ENCODE peak calls at places on chromosomes 2 and 18, in eight cellular contexts. S, M, N, F, E, B, U and V are unnamed samples.

GRCh38 chr2:107414376-107414775 is 412.3 kb upstream of the RGPD4 start:
- DNase-seq in S (no peak), M (no peak), N (no peak), F (no peak), E (no peak), B (no peak), U (no peak), V (no peak)

GRCh38 chr2:75627902-75628504 is 18.6 kb upstream of the MRPL19 start:
- DNase-seq in S (peak), M (peak), N (peak), F (peak), E (no peak), B (peak), U (peak), V (peak)

GRCh38 chr18:33596178-33596854 is 18.3 kb downstream of the ASXL3 start:
- DNase-seq in S (no peak), M (no peak), N (no peak), F (no peak), E (peak), B (no peak), U (no peak), V (no peak)

GRCh38 chr18:62937065-62937464 is 221.7 kb downstream of the PHLPP1 start:
- DNase-seq in S (no peak), M (no peak), N (no peak), F (no peak), E (no peak), B (no peak), U (no peak), V (no peak)

GRCh38 chr2:209097168-209097567 is 326.7 kb upstream of the MAP2 start:
- DNase-seq in S (no peak), M (no peak), N (no peak), F (no peak), E (no peak), B (no peak), U (no peak), V (no peak)

GRCh38 chr2:201450910-201451329 is 338 bp downstream of the TRAK2 start:
- DNase-seq in S (no peak), M (no peak), N (no peak), F (no peak), E (no peak), B (no peak), U (no peak), V (no peak)

GRCh38 chr2:237184192-237184922 is 98.7 kb downstream of the COPS8 start:
- DNase-seq in S (no peak), M (no peak), N (no peak), F (no peak), E (no peak), B (no peak), U (no peak), V (no peak)

GRCh38 chr2:187138240-187138639 is 289.3 kb upstream of the ZSWIM2 start:
- DNase-seq in S (peak), M (no peak), N (no peak), F (peak), E (no peak), B (no peak), U (peak), V (no peak)

GRCh38 chr2:235070063-235070706 is 118.4 kb downstream of the SH3BP4 start:
- DNase-seq in S (no peak), M (no peak), N (no peak), F (no peak), E (no peak), B (no peak), U (no peak), V (no peak)

GRCh38 chr2:167451496-167452289 is 563.4 kb downstream of the XIRP2 start:
- DNase-seq in S (no peak), M (no peak), N (no peak), F (no peak), E (no peak), B (no peak), U (no peak), V (no peak)

GRCh38 chr2:48586433-48586832 is 31.2 kb upstream of the GTF2A1L start:
- DNase-seq in S (no peak), M (no peak), N (no peak), F (no peak), E (no peak), B (no peak), U (no peak), V (no peak)

GRCh38 chr2:120452131-120452530 is 106.2 kb downstream of the INHBB start:
- DNase-seq in S (no peak), M (peak), N (no peak), F (peak), E (no peak), B (no peak), U (no peak), V (no peak)

GRCh38 chr18:22044474-22045220 is 124.7 kb upstream of the GATA6 start:
- DNase-seq in S (peak), M (no peak), N (no peak), F (no peak), E (no peak), B (peak), U (no peak), V (no peak)

GRCh38 chr2:144519934-144520717 is at the start of gene ZEB2:
- DNase-seq in S (peak), M (no peak), N (peak), F (peak), E (no peak), B (no peak), U (peak), V (peak)

DNA sequence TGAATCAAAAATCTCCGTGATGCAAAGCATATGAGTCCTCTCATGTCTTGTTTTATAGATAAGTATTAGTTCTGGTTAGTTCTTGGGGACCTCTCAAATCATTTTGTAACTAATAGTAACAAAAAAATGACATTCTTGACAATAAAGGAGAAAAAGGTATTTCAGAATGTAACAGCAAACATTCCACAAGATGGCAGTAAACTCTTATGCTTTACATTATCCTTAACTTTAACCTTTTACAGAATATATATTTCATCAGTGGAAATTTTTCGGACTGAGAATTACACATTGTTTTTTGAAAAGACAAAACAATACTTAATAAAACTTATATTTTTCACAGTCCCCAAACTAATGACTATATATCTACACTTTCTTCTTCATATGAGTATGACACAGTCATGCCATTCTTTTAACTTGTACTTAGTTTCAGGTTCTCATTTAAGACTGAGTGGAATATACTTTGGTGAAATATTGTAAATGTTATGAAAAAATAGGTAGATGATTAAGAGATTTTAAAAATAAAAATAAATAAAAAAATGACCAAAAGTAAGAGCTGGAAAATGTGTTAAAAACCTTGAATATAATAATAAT is 142.9 kb upstream of the NXPH2 start:
- DNase-seq in S (no peak), M (no peak), N (no peak), F (no peak), E (no peak), B (no peak), U (no peak), V (no peak)
- TF ChIP-seq CTCF in S (peak), M (peak), N (peak), F (no peak), E (peak), B (no peak), U (peak), V (peak)

DNA sequence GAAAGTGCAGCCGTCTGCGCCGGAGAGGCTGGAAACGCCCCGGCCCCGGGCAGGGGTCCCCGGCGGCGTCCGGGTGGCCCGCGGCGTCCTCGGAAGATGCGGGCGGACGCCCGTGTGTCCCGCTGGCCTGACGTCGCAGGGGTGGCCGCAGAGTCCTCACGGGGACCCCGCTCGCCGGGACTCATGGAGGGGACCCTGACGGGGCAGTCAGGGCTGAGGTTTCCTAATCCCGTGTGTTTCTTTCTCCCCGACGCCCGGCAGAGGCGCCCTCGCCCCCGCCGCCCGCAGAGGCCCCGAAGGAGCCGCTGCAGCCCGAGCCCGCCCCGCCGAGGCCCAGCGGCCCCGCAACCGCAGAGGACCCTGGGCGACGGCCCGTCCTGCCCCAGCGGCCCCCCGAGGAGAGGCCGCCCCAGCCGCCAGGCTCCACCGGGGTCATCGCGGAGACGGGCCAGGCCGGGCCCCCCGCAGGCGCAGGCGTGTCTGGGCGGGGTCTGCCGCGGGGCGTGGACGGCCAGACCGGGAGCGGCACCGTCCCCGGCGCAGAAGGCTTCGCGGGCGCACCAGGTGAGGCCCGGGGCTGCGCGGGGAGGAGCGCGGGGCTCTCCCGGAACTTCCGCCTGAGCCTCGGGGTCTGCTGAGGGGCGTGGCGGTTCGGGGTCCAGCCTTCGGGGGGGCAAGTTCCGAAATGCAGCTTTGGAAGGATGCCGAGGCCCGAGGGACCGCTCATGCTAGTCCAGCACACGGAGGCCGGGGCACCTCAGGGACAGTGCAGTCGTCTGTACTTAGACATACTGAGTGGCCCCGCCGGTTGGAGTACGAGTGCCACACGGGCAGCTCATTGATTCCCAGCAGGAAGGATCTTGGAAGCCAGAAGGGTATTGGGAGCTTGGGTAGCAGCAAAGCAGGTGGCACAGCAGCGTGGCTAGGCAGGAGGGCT is 60.0 kb downstream of the EMILIN2 start:
- DNase-seq in S (peak), M (peak), N (no peak), F (peak), E (no peak), B (peak), U (peak), V (no peak)
- TF ChIP-seq CTCF in S (peak), M (peak), N (peak), F (peak), E (peak), B (no peak), U (no peak), V (peak)

DNA sequence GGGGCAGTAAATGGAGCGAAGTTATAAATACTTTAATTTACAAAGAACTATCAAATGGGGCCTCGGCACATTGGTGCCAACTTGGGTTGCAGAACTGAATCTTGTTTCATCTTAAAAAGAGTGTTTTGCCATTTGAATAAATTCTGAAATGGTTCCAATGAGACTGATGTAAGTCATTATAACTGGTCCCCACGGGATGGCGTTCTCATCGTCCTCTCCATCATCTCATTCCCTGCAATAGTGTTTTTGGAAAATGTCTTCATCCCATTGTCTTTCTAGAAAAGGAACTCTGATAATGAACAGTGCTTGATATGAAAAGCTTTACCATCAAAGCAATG is 422.0 kb upstream of the ID2 start:
- DNase-seq in S (no peak), M (no peak), N (no peak), F (no peak), E (no peak), B (no peak), U (no peak), V (no peak)
- TF ChIP-seq CTCF in S (no peak), M (no peak), N (no peak), F (no peak), E (no peak), B (no peak), U (no peak), V (no peak)

DNA sequence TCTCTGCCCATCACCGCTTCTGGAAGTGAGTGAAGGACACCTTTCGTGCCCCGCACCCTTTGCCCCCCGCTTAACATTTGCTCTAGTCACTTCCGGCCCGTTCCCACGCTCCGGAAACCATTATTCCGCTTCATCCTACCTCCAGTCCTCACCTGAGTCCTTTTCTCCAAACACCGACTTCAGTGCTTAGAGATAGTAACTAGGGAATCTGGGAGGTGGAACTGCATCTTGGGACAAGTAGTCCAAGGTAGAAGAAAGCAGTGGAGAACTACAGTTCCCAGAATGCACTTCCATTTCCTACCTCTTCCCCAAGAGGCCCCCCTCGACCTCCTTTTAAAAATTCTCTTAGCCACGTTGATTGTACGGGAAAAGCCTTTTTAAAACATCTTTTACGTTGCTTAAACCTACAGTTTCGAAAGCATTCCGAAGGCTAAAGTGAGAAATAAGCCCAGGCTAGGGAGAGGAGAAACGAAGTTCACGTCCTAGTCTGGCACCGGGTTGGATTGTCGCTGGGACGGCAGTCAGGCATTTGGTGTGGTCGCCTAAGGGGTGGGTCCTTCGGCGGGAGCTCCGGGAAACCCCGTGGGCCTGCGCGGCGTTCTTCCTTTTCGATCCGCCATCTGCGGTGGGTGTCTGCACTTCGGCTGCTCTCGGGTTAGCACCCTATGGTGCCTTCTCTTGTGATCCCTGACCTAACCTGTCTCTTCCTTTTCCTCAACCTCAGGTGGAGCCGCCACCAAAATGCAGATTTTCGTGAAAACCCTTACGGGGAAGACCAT is at the start of the genes CLHC1 and RPS27A:
- DNase-seq in S (peak), M (peak), N (peak), F (peak), E (peak), B (peak), U (peak), V (peak)
- TF ChIP-seq CTCF in S (no peak), M (no peak), N (no peak), F (peak), E (no peak), B (no peak), U (no peak), V (no peak)

GRCh38 chr2:20103514-20103913 is 52.1 kb upstream of the LAPTM4A start:
- DNase-seq in S (no peak), M (no peak), N (no peak), F (no peak), E (no peak), B (no peak), U (no peak), V (peak)
- TF ChIP-seq CTCF in S (peak), M (peak), N (peak), F (no peak), E (peak), B (no peak), U (no peak), V (peak)

GRCh38 chr2:78541451-78542267 is 483.8 kb upstream of the REG3G start:
- DNase-seq in S (no peak), M (no peak), N (no peak), F (no peak), E (no peak), B (no peak), U (no peak), V (no peak)
- TF ChIP-seq CTCF in S (no peak), M (no peak), N (no peak), F (no peak), E (no peak), B (no peak), U (no peak), V (no peak)

GRCh38 chr2:197211881-197212342 is 98.7 kb downstream of the ANKRD44 start:
- DNase-seq in S (no peak), M (no peak), N (no peak), F (no peak), E (no peak), B (no peak), U (no peak), V (no peak)

GRCh38 chr2:197212344-197213262 is 98.0 kb downstream of the ANKRD44 start:
- DNase-seq in S (no peak), M (no peak), N (no peak), F (no peak), E (no peak), B (no peak), U (no peak), V (no peak)

GRCh38 chr2:197219636-197220035 is 90.9 kb downstream of the ANKRD44 start:
- DNase-seq in S (no peak), M (no peak), N (no peak), F (no peak), E (no peak), B (no peak), U (no peak), V (no peak)

GRCh38 chr2:197217561-197217960 is 93.0 kb downstream of the ANKRD44 start:
- DNase-seq in S (no peak), M (no peak), N (no peak), F (no peak), E (no peak), B (no peak), U (no peak), V (no peak)

DNA sequence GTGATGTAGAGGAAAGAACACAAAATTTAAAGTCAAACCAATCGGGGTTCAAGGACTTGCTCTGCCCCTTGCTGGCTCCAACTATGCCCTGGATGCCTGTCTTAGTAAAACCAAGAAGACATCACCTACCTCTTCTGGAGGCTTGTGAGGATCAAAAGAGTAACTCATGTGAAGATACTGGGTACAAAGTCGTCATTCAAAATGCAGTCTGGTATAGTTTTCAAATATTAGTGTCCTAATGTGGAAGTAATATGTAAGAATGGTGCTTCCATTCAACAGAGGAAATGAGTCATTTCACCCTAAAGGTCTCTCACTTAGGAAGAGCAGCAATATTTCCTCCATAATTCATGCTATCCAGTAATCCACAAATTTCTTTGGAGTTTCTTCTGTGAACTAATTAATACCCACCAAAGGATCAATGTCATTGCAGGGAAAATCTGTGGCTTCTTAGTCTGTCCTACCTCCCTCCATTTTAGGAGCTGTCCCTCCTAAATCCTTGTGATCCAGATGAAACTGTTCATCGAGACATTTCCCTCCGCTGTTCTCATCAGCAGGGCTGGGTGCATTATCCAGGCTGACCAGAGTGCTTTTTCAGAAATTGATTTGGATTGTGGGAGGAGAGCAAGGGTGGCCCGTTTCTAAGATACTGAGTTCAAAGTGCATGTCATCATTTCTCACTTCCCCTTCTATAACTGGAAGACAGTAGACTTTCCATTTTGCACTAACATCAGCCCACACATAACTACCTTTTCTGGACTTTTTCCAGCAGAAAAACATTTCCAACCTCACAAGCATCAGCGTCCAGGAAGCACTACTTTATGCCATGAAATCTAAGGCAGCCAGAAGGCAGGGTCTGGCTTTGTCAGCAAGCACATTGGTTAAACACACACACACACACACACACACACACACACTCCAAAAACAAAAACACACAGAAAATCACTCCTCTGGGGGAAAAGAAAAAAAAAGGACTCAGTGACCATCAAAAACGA is 94.3 kb downstream of the ANKRD44 start:
- DNase-seq in S (no peak), M (no peak), N (no peak), F (no peak), E (no peak), B (no peak), U (no peak), V (no peak)
- TF ChIP-seq CTCF in S (no peak), M (no peak), N (no peak), F (no peak), E (no peak), B (no peak), U (no peak), V (no peak)

GRCh38 chr18:52339891-52340371 is at the start of gene DCC:
- DNase-seq in S (no peak), M (no peak), N (no peak), F (no peak), E (peak), B (peak), U (peak), V (no peak)
- TF ChIP-seq CTCF in S (no peak), M (peak), N (peak), F (no peak), E (peak), B (peak), U (peak), V (peak)

DNA sequence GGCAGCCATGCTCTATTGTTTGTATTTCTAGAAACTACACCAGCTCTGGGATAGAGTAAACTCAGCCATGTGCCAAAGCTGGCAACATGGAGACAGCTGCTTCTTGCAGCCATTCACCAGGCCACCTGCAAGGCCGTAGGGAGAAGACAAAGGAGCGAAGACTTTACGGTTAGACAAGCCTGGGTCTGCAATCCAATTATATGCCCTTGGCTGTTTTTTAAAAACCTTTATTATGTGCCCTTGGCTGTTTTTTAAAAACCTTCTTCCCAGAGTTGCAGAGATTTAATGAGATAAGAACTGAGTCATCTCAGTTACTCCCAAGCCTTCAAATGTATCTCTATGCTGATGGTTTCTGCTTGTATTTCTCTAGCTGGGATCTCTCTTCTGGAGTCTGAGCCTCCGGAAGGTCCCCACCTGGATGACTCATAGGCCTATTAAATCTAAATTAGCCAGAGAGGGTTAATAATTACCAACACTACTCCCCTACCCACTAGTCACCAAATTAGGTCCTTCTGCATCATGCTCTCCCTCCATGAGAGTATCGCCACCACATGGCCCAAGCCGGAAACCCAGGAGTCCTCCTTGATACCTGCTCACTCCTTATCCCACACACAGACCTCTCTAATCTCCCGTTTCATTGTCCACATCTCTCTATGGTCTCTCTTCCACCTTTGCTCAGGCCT is 17.5 kb upstream of the DPP4 start:
- DNase-seq in S (peak), M (no peak), N (no peak), F (no peak), E (no peak), B (no peak), U (no peak), V (no peak)
- TF ChIP-seq CTCF in S (no peak), M (no peak), N (no peak), F (no peak), E (no peak), B (no peak), U (no peak), V (no peak)